ENCODE peak calls at places on chromosomes 3 and 15, in eight cellular contexts. J is nephron progenitor cell; M is NCI-H1436; Z is BE2C; H is NCI-H345; B is GM12864; T is stimulated activated CD4-positive, alpha-beta T cell treated with anti-CD3 and anti-CD28 coated beads, Interleukin-2, amount 100 ng/mL, for 24 hours; D is pulmonary artery endothelial cell. E is an unnamed sample.

GRCh38 chr15:40240619-40241304 is 1.9 kb downstream of the PAK6 start:
- DNase-seq in J (no peak), M (no peak), Z (no peak), H (no peak), B (no peak), T (no peak), D (no peak), E (no peak)

GRCh38 chr15:99384992-99385669 is 133.8 kb downstream of the LRRC28 start:
- DNase-seq in J (no peak), M (no peak), Z (no peak), H (no peak), B (no peak), T (no peak), D (no peak), E (no peak)

GRCh38 chr15:31265090-31265870 is 61.4 kb upstream of the KLF13 start:
- DNase-seq in J (no peak), M (no peak), Z (no peak), H (peak), B (no peak), T (no peak), D (no peak), E (peak)

GRCh38 chr3:11509175-11510000 is 134.3 kb downstream of the VGLL4 start:
- DNase-seq in J (peak), M (no peak), Z (peak), H (peak), B (no peak), T (no peak), D (peak), E (no peak)

GRCh38 chr3:136070334-136070733 is 104.8 kb downstream of the PPP2R3A start:
- DNase-seq in J (no peak), M (no peak), Z (no peak), H (no peak), B (no peak), T (no peak), D (no peak), E (no peak)

GRCh38 chr3:43287514-43287913 is 1.2 kb downstream of the SNRK start:
- DNase-seq in J (no peak), M (no peak), Z (no peak), H (no peak), B (no peak), T (no peak), D (no peak), E (no peak)

GRCh38 chr3:143648708-143649107 is 199.6 kb downstream of the SLC9A9 start:
- DNase-seq in J (peak), M (peak), Z (peak), H (no peak), B (no peak), T (peak), D (no peak), E (no peak)

GRCh38 chr15:76056931-76057330 is 2.9 kb upstream of the TMEM266 start:
- DNase-seq in J (no peak), M (no peak), Z (no peak), H (no peak), B (peak), T (no peak), D (no peak), E (peak)

GRCh38 chr3:176074096-176074495 is 1123.2 kb downstream of the TBL1XR1 start:
- DNase-seq in J (no peak), M (no peak), Z (no peak), H (no peak), B (no peak), T (no peak), D (no peak), E (no peak)

GRCh38 chr15:68387288-68388143 is 44.4 kb downstream of the ITGA11 start:
- DNase-seq in J (no peak), M (no peak), Z (peak), H (no peak), B (no peak), T (no peak), D (no peak), E (no peak)

GRCh38 chr15:80953953-80954778 is 35.5 kb downstream of the MESD start:
- DNase-seq in J (no peak), M (no peak), Z (no peak), H (no peak), B (no peak), T (no peak), D (no peak), E (no peak)

GRCh38 chr3:192187485-192188051 is 539.8 kb downstream of the FGF12 start:
- DNase-seq in J (no peak), M (no peak), Z (no peak), H (no peak), B (no peak), T (no peak), D (no peak), E (no peak)

GRCh38 chr15:73881539-73882320 is 8.4 kb downstream of the TBC1D21 start:
- DNase-seq in J (no peak), M (no peak), Z (no peak), H (no peak), B (no peak), T (no peak), D (no peak), E (no peak)

GRCh38 chr15:96502196-96502595 is 171.7 kb downstream of the NR2F2 start:
- DNase-seq in J (no peak), M (no peak), Z (no peak), H (no peak), B (no peak), T (no peak), D (no peak), E (no peak)

GRCh38 chr15:94411279-94411678 is 179.9 kb downstream of the MCTP2 start:
- DNase-seq in J (peak), M (peak), Z (no peak), H (peak), B (no peak), T (no peak), D (no peak), E (no peak)

GRCh38 chr15:50911001-50911400 is 2.5 kb downstream of the AP4E1 start:
- DNase-seq in J (no peak), M (no peak), Z (no peak), H (no peak), B (no peak), T (no peak), D (no peak), E (no peak)

GRCh38 chr15:100671124-100671680 is 68.8 kb downstream of the ASB7 start:
- DNase-seq in J (no peak), M (no peak), Z (no peak), H (no peak), B (no peak), T (no peak), D (no peak), E (no peak)

GRCh38 chr3:138066383-138066782 is 49.0 kb downstream of the DZIP1L start:
- DNase-seq in J (no peak), M (no peak), Z (no peak), H (no peak), B (no peak), T (peak), D (no peak), E (no peak)

GRCh38 chr15:39591896-39592315 is 11.0 kb downstream of the THBS1 start:
- DNase-seq in J (no peak), M (no peak), Z (no peak), H (no peak), B (no peak), T (no peak), D (peak), E (no peak)

GRCh38 chr3:32819581-32820348 is 2.0 kb downstream of the TRIM71 start:
- DNase-seq in J (peak), M (no peak), Z (no peak), H (no peak), B (no peak), T (no peak), D (no peak), E (no peak)

GRCh38 chr3:147373301-147373700 is 33.0 kb downstream of the ZIC4 start:
- DNase-seq in J (no peak), M (no peak), Z (no peak), H (no peak), B (no peak), T (no peak), D (no peak), E (no peak)

GRCh38 chr15:41661078-41661528 is 898 bp downstream of the MGA start:
- DNase-seq in J (no peak), M (no peak), Z (no peak), H (peak), B (no peak), T (no peak), D (no peak), E (no peak)

GRCh38 chr3:30747771-30748281 is 141.4 kb downstream of the TGFBR2 start:
- DNase-seq in J (no peak), M (no peak), Z (no peak), H (peak), B (no peak), T (no peak), D (no peak), E (no peak)

GRCh38 chr3:84600703-84601225 is 358.0 kb upstream of the CADM2 start:
- DNase-seq in J (no peak), M (no peak), Z (no peak), H (no peak), B (no peak), T (no peak), D (no peak), E (no peak)

GRCh38 chr15:40754574-40754882 is 526 bp downstream of the RMDN3 start:
- DNase-seq in J (peak), M (no peak), Z (peak), H (no peak), B (no peak), T (peak), D (no peak), E (no peak)

E was measured in naive B cell.